ENCODE peak calls at places on chromosomes 6 and 20, in seven cellular contexts. Q is CD4-positive, alpha-beta memory T cell; P is WTC11; U is cardiac muscle cell; C is NCI-H524; L is HCEC 1CT; J is posterior cingulate gyrus. B is an unnamed sample.

GRCh38 chr6:128601060-128601459 is 80.7 kb upstream of the PTPRK start:
- DNase-seq in Q (no peak), J (no peak), L (no peak), C (no peak), P (no peak), U (no peak), B (no peak)

GRCh38 chr6:142757827-142758226 is 187.1 kb downstream of the HIVEP2 start:
- DNase-seq in J (no peak), U (no peak), C (no peak), P (no peak), L (no peak), Q (no peak), B (no peak)

GRCh38 chr6:29797120-29797519 is 30.5 kb upstream of the HLA-G start:
- DNase-seq in C (no peak), J (no peak), P (no peak), Q (no peak), U (no peak), L (peak), B (no peak)

GRCh38 chr6:87742106-87742505 is 40.1 kb upstream of the AKIRIN2 start:
- DNase-seq in C (no peak), U (no peak), J (no peak), P (no peak), L (peak), Q (peak), B (peak)

GRCh38 chr6:17446713-17447112 is 53.3 kb downstream of the CAP2 start:
- DNase-seq in U (no peak), Q (no peak), P (peak), J (no peak), C (peak), L (no peak), B (no peak)

GRCh38 chr6:138400326-138400725 is 3.7 kb upstream of the HEBP2 start:
- DNase-seq in Q (no peak), J (no peak), U (no peak), P (no peak), L (no peak), C (no peak), B (no peak)

GRCh38 chr6:46948699-46949098 is 27.0 kb upstream of the ADGRF5 start:
- DNase-seq in L (no peak), C (no peak), Q (no peak), P (no peak), U (peak), J (no peak), B (no peak)

GRCh38 chr6:33053230-33053629 is 20.2 kb downstream of the HLA-DPA1 start:
- DNase-seq in L (no peak), J (no peak), Q (no peak), U (no peak), P (no peak), C (no peak), B (no peak)

GRCh38 chr6:108914235-108915022 is 66.2 kb downstream of the ARMC2 start:
- DNase-seq in C (peak), Q (no peak), J (no peak), P (peak), U (no peak), L (peak), B (no peak)

GRCh38 chr6:66866801-66867200 is 1159.8 kb upstream of the EYS start:
- DNase-seq in L (no peak), P (no peak), J (no peak), C (no peak), Q (no peak), U (no peak), B (no peak)

GRCh38 chr6:13273931-13274706 is 54.2 kb downstream of the TBC1D7 start:
- DNase-seq in Q (peak), C (no peak), L (no peak), P (no peak), J (no peak), U (no peak), B (peak)

GRCh38 chr6:37493047-37493995 is 6.4 kb downstream of the CCDC167 start:
- DNase-seq in P (no peak), C (peak), Q (no peak), J (no peak), U (no peak), L (no peak), B (no peak)

GRCh38 chr6:143961868-143962643 is 46.0 kb downstream of the PLAGL1 start:
- DNase-seq in P (no peak), J (no peak), U (no peak), C (peak), Q (no peak), L (no peak), B (no peak)

GRCh38 chr6:41032830-41033229 is 6.2 kb downstream of the UNC5CL start:
- DNase-seq in L (no peak), Q (no peak), U (no peak), C (no peak), P (no peak), J (no peak), B (no peak)

GRCh38 chr6:83258517-83258916 is 65.4 kb downstream of the RWDD2A start:
- DNase-seq in J (no peak), P (no peak), Q (no peak), U (peak), C (peak), L (no peak), B (no peak)

GRCh38 chr20:44858959-44859358 is 26.5 kb upstream of the YWHAB start:
- DNase-seq in U (no peak), L (no peak), P (no peak), J (no peak), Q (no peak), C (no peak), B (no peak)

GRCh38 chr6:21588812-21589811 is 4.4 kb upstream of the SOX4 start:
- DNase-seq in U (peak), P (peak), C (peak), Q (peak), J (peak), L (peak), B (peak)

GRCh38 chr6:5302995-5303622 is 41.8 kb downstream of the FARS2 start:
- DNase-seq in P (peak), U (peak), J (no peak), C (peak), L (no peak), Q (peak), B (peak)

GRCh38 chr6:3405679-3406078 is 51.2 kb downstream of the SLC22A23 start:
- DNase-seq in J (no peak), L (no peak), C (no peak), Q (no peak), U (no peak), P (no peak), B (no peak)

GRCh38 chr6:5014072-5014561 is 10.3 kb upstream of the RPP40 start:
- DNase-seq in U (no peak), J (no peak), L (no peak), C (no peak), P (no peak), Q (no peak), B (no peak)

GRCh38 chr20:7352165-7352564 is 584.7 kb downstream of the BMP2 start:
- DNase-seq in J (no peak), U (no peak), Q (no peak), P (no peak), C (no peak), L (no peak), B (no peak)

GRCh38 chr20:33803921-33804337 is 7.2 kb upstream of the CHMP4B start:
- DNase-seq in L (peak), U (no peak), J (no peak), Q (no peak), C (no peak), P (no peak), B (no peak)

GRCh38 chr6:118746100-118746874 is 94.9 kb upstream of the CEP85L start:
- DNase-seq in L (no peak), Q (no peak), U (no peak), C (peak), P (no peak), J (no peak), B (peak)

GRCh38 chr6:111750753-111751684 is 122.2 kb downstream of the FYN start:
- DNase-seq in C (no peak), Q (peak), J (no peak), U (no peak), L (no peak), P (peak), B (peak)

GRCh38 chr6:158620963-158621693 is 23.4 kb downstream of the DYNLT1 start:
- DNase-seq in U (no peak), P (no peak), C (no peak), Q (no peak), J (no peak), L (no peak), B (no peak)

GRCh38 chr6:157593596-157593995 is 212.6 kb downstream of the ZDHHC14 start:
- DNase-seq in U (no peak), J (no peak), L (no peak), C (no peak), P (no peak), Q (no peak), B (no peak)

GRCh38 chr20:31920275-31920855 is 31.5 kb downstream of the PDRG1 start:
- DNase-seq in P (peak), C (no peak), J (no peak), U (no peak), Q (no peak), L (no peak), B (no peak)

GRCh38 chr20:7806831-7807230 is 133.4 kb downstream of the HAO1 start:
- DNase-seq in J (no peak), U (no peak), C (no peak), P (no peak), Q (no peak), L (peak), B (no peak)

GRCh38 chr20:62477669-62478450 is 2.1 kb upstream of the GATA5 start:
- DNase-seq in L (no peak), J (no peak), U (peak), P (peak), Q (no peak), C (no peak), B (no peak)

GRCh38 chr6:76742919-76743318 is 670.5 kb upstream of the IMPG1 start:
- DNase-seq in P (no peak), C (no peak), L (no peak), J (no peak), Q (no peak), U (no peak), B (no peak)

GRCh38 chr6:13478525-13478962 is 8.9 kb downstream of the GFOD1 start:
- DNase-seq in C (peak), L (no peak), Q (no peak), J (no peak), P (no peak), U (no peak), B (peak)

GRCh38 chr6:15491986-15492269 is 170.9 kb downstream of the DTNBP1 start:
- DNase-seq in J (no peak), C (no peak), P (no peak), L (no peak), Q (no peak), U (no peak), B (no peak)

GRCh38 chr6:108027594-108027993 is 46.9 kb downstream of the OSTM1 start:
- DNase-seq in C (no peak), P (no peak), J (no peak), Q (no peak), L (no peak), U (no peak), B (no peak)

GRCh38 chr6:7730852-7731251 is 5.0 kb downstream of the BMP6 start:
- DNase-seq in L (peak), C (no peak), U (no peak), J (no peak), Q (no peak), P (no peak), B (no peak)

GRCh38 chr20:48350291-48350988 is 477.4 kb downstream of the PREX1 start:
- DNase-seq in P (peak), L (no peak), C (peak), Q (no peak), J (no peak), U (no peak), B (no peak)

GRCh38 chr20:35511814-35512420 is 17.5 kb downstream of the C20orf173 start:
- DNase-seq in Q (no peak), C (peak), L (peak), P (peak), U (peak), J (peak), B (no peak)

GRCh38 chr6:158803733-158804143 is 15.4 kb downstream of the EZR start:
- DNase-seq in C (peak), U (no peak), P (no peak), J (no peak), L (peak), Q (peak), B (peak)

GRCh38 chr20:8367679-8368078 is 235.6 kb downstream of the PLCB1 start:
- DNase-seq in U (no peak), L (no peak), J (no peak), C (no peak), P (no peak), Q (no peak), B (no peak)

GRCh38 chr20:59291740-59292139 is 8.7 kb upstream of the EDN3 start:
- DNase-seq in J (no peak), Q (no peak), U (no peak), L (no peak), C (no peak), P (no peak), B (no peak)

B was measured in naive B cell.